ENCODE peak calls at places on chromosomes 6 and 20, in five cellular contexts. B, I, C, Q and S are unnamed samples. For H3K4me1, the result is how much of the 10 kb centered on the place peaks cover.

GRCh38 chr6:71979911-71980310 is 93.6 kb downstream of the RIMS1 start:
- DNase-seq in I (no peak), C (no peak), Q (no peak), B (no peak), S (no peak)

GRCh38 chr6:93581371-93581770 is 162.0 kb upstream of the EPHA7 start:
- DNase-seq in I (no peak), Q (no peak), C (no peak), B (no peak), S (no peak)

GRCh38 chr6:154938245-154938583 is 56.9 kb upstream of the TIAM2 start:
- DNase-seq in I (no peak), Q (no peak), B (no peak), C (no peak), S (no peak)

GRCh38 chr20:56391596-56392281 is at the start of gene AURKA:
- DNase-seq in B (no peak), I (no peak), Q (no peak), C (no peak), S (peak)

GRCh38 chr20:47336013-47336754 is 20.3 kb downstream of the ZMYND8 start:
- DNase-seq in Q (peak), C (no peak), I (no peak), B (no peak), S (no peak)

GRCh38 chr20:42193119-42193518 is 574.9 kb upstream of the CHD6 start:
- DNase-seq in C (no peak), Q (no peak), B (no peak), I (no peak), S (no peak)

GRCh38 chr6:124573953-124574352 is 388.3 kb upstream of the RNF217 start:
- DNase-seq in C (no peak), B (no peak), Q (no peak), I (no peak), S (no peak)

GRCh38 chr6:43639984-43640800 is 4.6 kb downstream of the MAD2L1BP start:
- DNase-seq in I (no peak), Q (no peak), B (no peak), C (no peak), S (no peak)

GRCh38 chr6:166244353-166245045 is 63.7 kb downstream of the PRR18 start:
- DNase-seq in I (no peak), B (no peak), Q (no peak), C (no peak), S (no peak)

GRCh38 chr6:231779-232178 is 60.5 kb upstream of the DUSP22 start:
- DNase-seq in B (no peak), C (no peak), I (no peak), Q (no peak), S (no peak)
- H3K4me1 ChIP-seq in B (under half), C (under half), I (under half), Q (under half), S (under half)

DNA sequence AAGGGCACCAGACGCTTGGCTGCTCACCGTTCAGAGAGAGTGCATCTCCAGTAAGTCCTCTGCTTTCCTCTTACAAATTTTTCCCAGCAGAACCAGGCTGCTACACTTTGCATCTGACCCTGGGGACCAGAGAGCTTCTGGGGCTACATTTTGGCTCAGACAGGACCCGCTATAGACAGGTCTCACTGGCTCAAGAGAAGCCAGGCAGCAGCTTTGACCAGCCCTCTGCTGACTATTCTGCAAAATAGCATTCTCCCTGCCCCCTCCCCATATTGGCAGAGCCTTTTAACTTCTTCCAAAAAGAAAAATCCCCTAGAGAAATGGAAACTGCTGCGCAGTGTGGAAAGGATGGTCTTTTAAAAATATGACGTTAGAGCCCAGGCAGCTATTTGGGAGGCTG is 37.2 kb downstream of the CPXM1 start:
- DNase-seq in Q (no peak), C (no peak), B (no peak), I (no peak), S (no peak)
- TF ChIP-seq CTCF in Q (no peak), C (no peak), B (no peak), I (no peak), S (no peak)

DNA sequence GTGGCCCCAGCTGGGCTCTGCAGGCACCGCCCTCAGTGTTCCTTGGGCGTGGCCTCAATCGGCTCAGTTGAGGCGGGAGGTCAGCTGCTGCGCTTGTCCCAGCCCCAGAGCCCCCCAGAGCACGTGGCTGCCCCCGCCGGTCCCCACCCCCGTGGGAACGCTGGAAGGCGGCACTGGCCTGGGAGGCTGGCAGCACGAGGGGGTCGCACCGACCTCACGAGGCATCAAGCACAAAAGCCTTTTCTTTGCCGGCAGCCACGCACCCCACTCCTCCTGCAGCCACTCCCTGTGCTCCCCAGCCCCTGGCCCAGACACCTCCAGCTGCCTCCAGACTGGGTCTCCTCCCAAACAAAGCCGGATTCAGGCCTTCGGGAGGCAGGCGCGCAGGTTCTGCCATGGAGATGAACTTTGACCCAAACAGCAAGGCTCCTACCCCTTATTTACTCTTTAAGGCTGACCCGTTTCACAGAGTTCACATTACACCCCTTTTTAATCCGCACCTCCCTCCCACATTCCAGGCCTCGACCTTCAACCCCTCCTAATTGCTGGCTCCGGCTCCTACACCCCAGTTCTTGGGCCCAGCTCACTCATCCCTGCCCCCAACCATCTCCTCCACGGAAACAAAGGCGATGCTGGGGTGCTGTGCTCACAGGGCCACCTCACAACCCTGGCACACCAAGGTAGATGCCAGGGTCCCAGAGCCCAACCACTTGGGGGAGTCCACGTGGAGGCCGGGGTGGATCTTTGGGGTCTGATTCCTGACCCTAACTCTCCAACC is 111.7 kb downstream of the NOL4L start:
- DNase-seq in Q (peak), I (no peak), C (no peak), B (no peak), S (no peak)
- H3K4me3 ChIP-seq in Q (peak), I (no peak), C (peak), B (no peak), S (peak)

DNA sequence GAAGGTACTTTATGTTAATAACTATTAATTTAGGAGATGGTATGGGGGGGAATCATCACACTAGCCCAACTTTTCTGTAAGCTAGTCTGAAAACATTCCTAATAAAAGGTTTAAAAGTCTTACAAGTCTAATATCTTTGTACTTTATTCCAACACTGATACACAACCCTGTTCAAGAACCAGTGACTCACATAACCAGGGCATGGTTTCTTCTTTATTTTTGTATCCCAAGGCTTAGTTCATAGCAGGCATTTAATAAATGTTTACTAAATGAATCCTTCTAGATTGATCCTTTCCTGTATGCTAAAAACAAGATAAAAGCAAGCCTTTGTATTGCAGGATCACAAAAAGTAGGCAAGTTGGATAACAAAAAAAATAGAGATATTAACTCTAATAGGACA is 9.7 kb downstream of the PNISR start:
- DNase-seq in C (no peak), B (no peak), I (no peak), Q (no peak), S (no peak)
- H3K4me1 ChIP-seq in C (under half), B (under half), I (half or more), Q (under half), S (under half)

GRCh38 chr6:138752017-138752416 is 21.6 kb upstream of the CCDC28A start:
- DNase-seq in B (no peak), C (no peak), Q (no peak), I (no peak), S (no peak)
- TF ChIP-seq CTCF in B (no peak), C (no peak), Q (no peak), I (no peak), S (no peak)

DNA sequence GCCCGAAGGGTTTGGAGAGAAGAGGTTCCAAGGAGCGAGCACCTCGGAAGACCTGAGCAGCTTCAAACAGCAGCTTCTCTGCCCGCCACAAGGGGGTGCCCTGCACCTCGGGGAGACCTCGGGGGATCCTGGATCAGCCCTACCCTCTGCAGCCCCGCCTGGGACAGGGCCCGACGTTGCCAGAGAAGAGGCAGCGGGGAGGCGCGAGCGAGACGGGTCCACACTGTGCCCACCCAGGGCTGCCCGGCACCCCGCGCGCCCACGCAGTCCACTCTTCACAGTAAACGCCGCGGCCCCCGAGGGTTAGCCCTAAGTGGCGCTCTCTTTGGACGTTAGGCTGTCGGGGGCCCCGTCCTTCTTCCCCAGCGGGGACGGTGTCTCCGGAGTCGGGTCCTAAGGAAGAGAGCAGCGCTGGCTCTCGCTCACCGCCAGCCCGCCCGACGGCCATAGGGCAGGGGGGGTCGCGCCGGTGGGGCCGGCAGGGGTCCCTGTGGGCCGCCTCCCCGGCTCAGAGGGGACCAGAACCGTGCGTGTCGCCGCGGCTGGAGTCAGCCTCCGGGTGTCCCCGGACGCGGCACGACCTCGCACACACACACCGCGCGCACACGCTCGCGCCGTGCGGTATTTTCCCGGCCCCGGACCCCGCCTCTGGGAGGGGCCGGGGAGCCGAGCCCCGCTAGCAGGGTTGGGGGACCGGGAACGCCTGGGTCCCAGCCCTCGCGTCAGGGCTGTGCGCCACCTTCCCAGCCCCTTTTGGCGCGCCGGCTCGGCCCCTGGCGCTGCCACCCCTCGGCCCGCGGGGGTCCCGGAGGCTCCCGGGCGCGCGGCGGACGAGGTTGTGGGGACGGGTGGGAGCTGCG is 929 bp downstream of the CDH22 start:
- DNase-seq in Q (peak), I (no peak), B (no peak), C (peak), S (no peak)
- H3K4me3 ChIP-seq in Q (peak), I (peak), B (peak), C (no peak), S (peak)